ENCODE peak calls at places on chromosomes 1 and 21, in six cellular contexts. X is endothelial cell, Q is hepatocyte, K is thoracic aorta, H is cardiac fibroblast, E is right lobe of liver. D is an unnamed sample.

GRCh38 chr1:46096269-46097148 is 35.9 kb downstream of the PIK3R3 start:
- DNase-seq in H (no peak), E (no peak), K (no peak), X (no peak), Q (no peak), D (no peak)

GRCh38 chr1:158145173-158145719 is 35.4 kb upstream of the CD1D start:
- DNase-seq in E (no peak), H (peak), K (no peak), X (no peak), Q (peak), D (no peak)

GRCh38 chr1:18997508-18997907 is 41.0 kb upstream of the IFFO2 start:
- DNase-seq in H (no peak), X (no peak), E (no peak), Q (no peak), K (no peak), D (no peak)

GRCh38 chr1:200483491-200484143 is 73.8 kb upstream of the ZNF281 start:
- DNase-seq in H (peak), K (no peak), Q (peak), X (no peak), E (no peak), D (no peak)

GRCh38 chr21:25859264-25859931 is 124.6 kb downstream of the GABPA start:
- DNase-seq in H (no peak), X (no peak), E (no peak), K (no peak), Q (no peak), D (no peak)

GRCh38 chr1:180925471-180926051 is 12.9 kb downstream of the KIAA1614 start:
- DNase-seq in H (no peak), E (peak), X (no peak), Q (peak), K (no peak), D (no peak)

GRCh38 chr1:117826119-117826518 is 103.3 kb downstream of the GDAP2 start:
- DNase-seq in H (peak), K (no peak), Q (no peak), X (no peak), E (no peak), D (no peak)

GRCh38 chr1:99482750-99483149 is 163.2 kb upstream of the PALMD start:
- DNase-seq in E (no peak), K (no peak), X (no peak), H (no peak), Q (no peak), D (no peak)

GRCh38 chr1:9691108-9691445 is 39.5 kb downstream of the PIK3CD start:
- DNase-seq in Q (no peak), X (no peak), E (no peak), H (no peak), K (no peak), D (no peak)

GRCh38 chr1:212797681-212798080 is 6.0 kb downstream of the TATDN3 start:
- DNase-seq in X (no peak), K (no peak), H (no peak), E (no peak), Q (no peak), D (no peak)

GRCh38 chr1:203807211-203807610 is 11.8 kb downstream of the ZBED6 start:
- DNase-seq in H (peak), E (no peak), Q (peak), X (no peak), K (no peak), D (no peak)

GRCh38 chr1:228008391-228009115 is 1.8 kb downstream of the WNT3A start:
- DNase-seq in H (no peak), X (no peak), Q (no peak), E (peak), K (no peak), D (no peak)

GRCh38 chr1:162151900-162152829 is 82.7 kb downstream of the NOS1AP start:
- DNase-seq in K (no peak), X (no peak), E (peak), Q (peak), H (peak), D (no peak)

GRCh38 chr1:34597877-34598514 is 156.9 kb upstream of the GJB5 start:
- DNase-seq in H (peak), K (no peak), E (peak), Q (peak), X (peak), D (peak)

GRCh38 chr1:184160942-184161698 is 109.6 kb downstream of the TSEN15 start:
- DNase-seq in Q (no peak), X (no peak), H (peak), K (no peak), E (no peak), D (no peak)

GRCh38 chr1:219567341-219567947 is 45.5 kb downstream of the ZC3H11B start:
- DNase-seq in E (no peak), H (peak), K (no peak), X (no peak), Q (peak), D (no peak)

GRCh38 chr1:77282187-77282865 is 507 bp downstream of the AK5 start:
- DNase-seq in K (no peak), H (peak), E (peak), Q (peak), X (peak), D (peak)

GRCh38 chr1:43636006-43636641 is 13.8 kb upstream of the KDM4A start:
- DNase-seq in E (no peak), K (no peak), Q (no peak), X (no peak), H (no peak), D (no peak)

GRCh38 chr1:182752077-182752826 is 37.3 kb upstream of the NPL start:
- DNase-seq in Q (no peak), X (peak), E (no peak), H (peak), K (no peak), D (peak)

GRCh38 chr1:40709100-40709801 is 17.7 kb downstream of the NFYC start:
- DNase-seq in H (peak), E (peak), K (peak), Q (peak), X (peak), D (peak)

GRCh38 chr1:161725888-161726630 is 4.7 kb downstream of the FCRLB start:
- DNase-seq in Q (peak), X (peak), K (no peak), E (peak), H (peak), D (peak)

GRCh38 chr1:200362421-200362820 is 47.4 kb downstream of the ZNF281 start:
- DNase-seq in X (no peak), H (no peak), E (no peak), Q (no peak), K (no peak), D (no peak)

GRCh38 chr1:221141059-221141458 is 261.8 kb downstream of the HLX start:
- DNase-seq in E (no peak), Q (no peak), H (no peak), K (no peak), X (no peak), D (no peak)

GRCh38 chr1:23699280-23700179 is 7.9 kb downstream of the RPL11 start:
- DNase-seq in H (no peak), K (no peak), E (no peak), X (no peak), Q (no peak), D (no peak)

GRCh38 chr21:26965091-26965566 is 1.8 kb downstream of the ADAMTS5 start:
- DNase-seq in X (no peak), Q (no peak), E (no peak), K (no peak), H (no peak), D (no peak)

GRCh38 chr1:220991959-220992704 is 112.9 kb downstream of the HLX start:
- DNase-seq in H (peak), K (no peak), Q (peak), E (no peak), X (no peak), D (no peak)

GRCh38 chr1:91070274-91070673 is 48.4 kb upstream of the ZNF644 start:
- DNase-seq in X (no peak), E (no peak), H (no peak), K (no peak), Q (no peak), D (no peak)

GRCh38 chr1:160097911-160098851 is at the start of gene IGSF8:
- DNase-seq in H (peak), Q (peak), E (peak), K (peak), X (peak), D (peak)

GRCh38 chr1:158101944-158102343 is 78.8 kb upstream of the CD1D start:
- DNase-seq in E (no peak), K (no peak), H (no peak), X (no peak), Q (peak), D (no peak)

GRCh38 chr1:1425426-1425752 is 4.3 kb upstream of the ANKRD65 start:
- DNase-seq in H (no peak), Q (no peak), E (peak), X (no peak), K (no peak), D (no peak)

GRCh38 chr1:181594553-181594952 is 111.2 kb downstream of the CACNA1E start:
- DNase-seq in K (no peak), E (no peak), H (no peak), Q (no peak), X (no peak), D (no peak)

GRCh38 chr21:34073032-34073748 is at the start of the genes MRPS6 and SLC5A3:
- DNase-seq in K (peak), H (peak), Q (peak), E (peak), X (peak), D (peak)

GRCh38 chr1:51264470-51264869 is 28.4 kb downstream of the RNF11 start:
- DNase-seq in X (no peak), K (no peak), H (peak), E (no peak), Q (peak), D (no peak)

GRCh38 chr1:156883919-156884318 is 9.6 kb upstream of the PEAR1 start:
- DNase-seq in X (no peak), E (no peak), Q (no peak), K (no peak), H (no peak), D (no peak)

GRCh38 chr1:155531624-155532023 is 31.0 kb downstream of the ASH1L start:
- DNase-seq in H (peak), K (no peak), X (no peak), Q (peak), E (no peak), D (no peak)

GRCh38 chr1:207002731-207003146 is 29.8 kb downstream of the C1orf116 start:
- DNase-seq in X (no peak), K (no peak), E (no peak), H (no peak), Q (no peak), D (no peak)

GRCh38 chr1:231362325-231362724 is 24.2 kb downstream of the SPRTN start:
- DNase-seq in H (no peak), Q (no peak), K (no peak), X (no peak), E (no peak), D (no peak)

GRCh38 chr1:57470028-57470427 is 46.2 kb upstream of the DAB1 start:
- DNase-seq in K (no peak), Q (no peak), E (no peak), H (peak), X (no peak), D (no peak)

GRCh38 chr1:176206006-176206960 is 803 bp downstream of the COP1 start:
- DNase-seq in H (peak), E (peak), X (peak), Q (peak), K (no peak), D (peak)

GRCh38 chr1:176203735-176204134 is 3.4 kb downstream of the COP1 start:
- DNase-seq in X (no peak), K (no peak), E (no peak), H (no peak), Q (no peak), D (no peak)

GRCh38 chr1:176205322-176205914 is 1.7 kb downstream of the COP1 start:
- DNase-seq in E (no peak), Q (no peak), K (no peak), X (no peak), H (peak), D (no peak)

GRCh38 chr1:176208034-176208433 is 948 bp upstream of the COP1 start:
- DNase-seq in Q (no peak), K (no peak), E (no peak), X (no peak), H (no peak), D (no peak)

GRCh38 chr1:176206961-176207902 is at the start of gene COP1:
- DNase-seq in Q (peak), X (peak), E (peak), K (peak), H (peak), D (peak)
- TF ChIP-seq CTCF in Q (no peak), X (no peak), E (peak), K (peak), H (no peak), D (no peak)

GRCh38 chr1:226308723-226309397 is at the start of gene LIN9:
- DNase-seq in K (peak), E (peak), X (peak), Q (peak), H (peak), D (peak)

GRCh38 chr1:226310123-226310540 is 1.2 kb upstream of the LIN9 start:
- DNase-seq in E (no peak), H (no peak), Q (no peak), X (no peak), K (no peak), D (no peak)

GRCh38 chr1:226308166-226308722 is 720 bp downstream of the LIN9 start:
- DNase-seq in H (no peak), E (peak), K (no peak), X (no peak), Q (no peak), D (no peak)

GRCh38 chr1:226310637-226311195 is 1.8 kb upstream of the LIN9 start:
- DNase-seq in K (no peak), E (no peak), X (no peak), H (no peak), Q (no peak), D (no peak)

DNA sequence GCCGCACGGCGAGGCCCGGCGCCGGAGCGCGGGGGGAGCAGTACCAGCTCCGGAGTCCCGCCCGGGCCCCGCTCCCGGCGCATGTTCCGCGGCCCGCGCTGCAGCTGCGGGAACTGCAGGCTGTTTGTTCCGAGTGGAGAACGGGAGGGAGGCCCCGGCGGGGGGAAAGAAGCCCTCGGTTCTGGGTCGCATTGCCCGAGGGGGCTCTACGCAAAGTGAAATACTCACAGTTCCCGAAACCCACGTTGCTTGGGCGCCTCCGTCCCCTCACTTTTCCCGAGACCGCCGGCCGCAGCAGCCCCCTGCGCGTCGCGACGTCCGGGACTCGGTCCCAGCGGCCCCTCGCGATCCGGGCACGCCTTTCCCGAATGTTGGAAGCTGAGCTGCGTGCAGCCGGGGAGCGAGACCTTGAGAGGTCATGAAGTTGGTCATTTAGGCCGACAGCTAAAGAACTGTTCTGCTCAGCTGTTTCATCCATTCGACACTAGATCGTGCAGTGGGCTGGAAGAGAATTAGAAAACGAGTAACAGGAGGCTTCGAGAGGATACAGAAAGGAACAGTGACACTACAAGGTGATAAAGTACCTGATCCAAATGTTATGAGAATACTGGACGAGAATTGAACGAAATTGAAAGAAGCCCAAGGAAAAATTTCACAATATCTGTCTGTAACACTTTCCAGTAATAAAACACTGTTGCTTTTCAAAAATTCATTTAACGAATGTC is 596 bp upstream of the LIN9 start:
- DNase-seq in K (no peak), Q (no peak), E (peak), H (peak), X (no peak), D (no peak)
- TF ChIP-seq CTCF in K (peak), Q (no peak), E (peak), H (peak), X (no peak), D (no peak)

DNA sequence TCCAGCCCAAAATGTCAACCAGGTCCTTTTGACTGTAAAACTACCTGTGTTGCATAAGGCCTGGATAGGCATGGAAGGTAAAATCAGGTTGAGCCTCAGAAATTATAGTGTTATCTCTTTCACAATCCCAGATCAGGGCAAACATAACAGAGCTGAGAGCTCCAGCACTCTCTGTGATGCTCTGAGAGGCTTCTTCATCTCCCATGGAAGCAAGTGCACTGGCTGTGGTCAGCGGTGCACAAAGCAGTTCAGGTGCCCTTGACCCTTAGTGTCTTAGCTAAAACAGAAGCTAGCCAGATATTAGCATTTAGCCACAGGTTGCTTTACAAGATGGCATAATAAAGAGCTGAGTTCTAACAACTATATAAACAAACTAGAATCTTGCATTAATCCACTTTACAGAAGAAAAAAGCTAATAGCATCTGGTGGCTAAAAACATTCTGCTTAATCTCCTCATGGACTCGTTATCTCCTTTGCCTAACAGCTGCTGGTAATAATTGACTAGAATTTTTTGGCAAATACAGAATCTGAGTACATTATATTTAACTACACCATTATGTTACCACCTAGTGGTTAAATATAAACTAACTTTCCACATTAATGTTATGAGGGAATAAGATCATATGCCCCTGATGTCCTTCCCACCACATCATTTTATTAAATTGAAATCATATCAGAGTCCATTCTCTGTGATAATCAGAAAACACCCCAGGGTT is 25.6 kb upstream of the POGK start:
- DNase-seq in Q (no peak), K (no peak), X (no peak), E (no peak), H (no peak), D (no peak)
- TF ChIP-seq CTCF in Q (no peak), K (no peak), X (peak), E (peak), H (no peak), D (no peak)

GRCh38 chr1:193519922-193520321 is 333.5 kb upstream of the B3GALT2 start:
- DNase-seq in H (no peak), X (no peak), E (no peak), Q (no peak), K (no peak), D (no peak)
- TF ChIP-seq CTCF in H (no peak), X (no peak), E (no peak), Q (no peak), K (no peak), D (no peak)

DNA sequence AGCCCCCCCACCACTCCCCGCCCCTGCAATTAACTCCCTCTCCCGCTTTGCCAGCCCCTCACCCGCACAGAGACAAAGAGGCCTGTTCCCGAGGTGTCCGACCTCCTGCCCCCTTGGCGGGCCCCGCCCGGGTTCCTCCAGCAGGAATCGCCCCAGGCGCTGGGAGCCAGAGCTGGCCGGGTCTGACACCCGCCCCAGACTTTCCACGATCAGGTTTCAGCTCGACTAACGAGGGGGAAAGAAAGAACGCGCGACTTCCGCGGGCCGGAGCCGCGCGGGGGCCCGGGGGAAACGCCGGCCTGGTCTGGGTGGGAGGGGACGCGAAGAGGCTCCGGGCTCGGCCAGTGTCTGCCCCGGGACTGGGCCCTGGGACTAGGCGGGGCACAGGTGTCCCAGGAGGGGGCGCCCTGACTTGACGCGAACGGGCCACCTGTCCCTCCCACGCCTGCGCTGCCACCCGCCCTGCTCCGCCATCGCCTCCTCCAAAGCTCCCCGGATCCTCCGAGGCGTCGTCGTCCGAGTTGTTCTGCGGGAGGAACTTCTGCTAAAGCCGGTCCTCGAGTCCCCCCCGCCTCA is 36.3 kb upstream of the HHAT start:
- DNase-seq in K (no peak), H (peak), E (peak), Q (peak), X (peak), D (peak)
- TF ChIP-seq CTCF in K (no peak), H (no peak), E (peak), Q (peak), X (no peak), D (peak)

GRCh38 chr1:48688102-48688760 is 88.5 kb downstream of the BEND5 start:
- DNase-seq in E (no peak), X (no peak), Q (no peak), H (no peak), K (no peak), D (no peak)
- TF ChIP-seq CTCF in E (no peak), X (peak), Q (peak), H (peak), K (no peak), D (peak)

DNA sequence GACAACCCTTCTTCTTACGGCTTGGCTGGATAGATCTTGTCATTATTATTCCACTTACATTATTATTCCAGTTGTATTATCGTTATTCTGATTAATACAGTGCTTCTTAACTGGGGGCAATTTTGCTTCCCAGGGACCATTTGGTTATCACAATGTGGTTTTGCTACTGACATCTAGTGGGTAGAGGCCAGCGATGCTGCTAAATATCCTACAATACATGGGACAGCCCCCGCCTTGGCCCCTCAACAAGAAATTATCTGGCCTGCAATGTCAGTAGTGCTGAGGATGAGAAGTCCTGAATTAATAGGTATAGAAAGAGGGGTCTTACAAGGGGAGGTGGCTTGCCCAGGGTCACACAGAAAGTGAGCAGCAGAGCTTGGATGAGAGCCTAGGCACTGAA is 105.6 kb downstream of the PTPRU start:
- DNase-seq in H (peak), X (no peak), K (no peak), E (no peak), Q (no peak), D (no peak)
- TF ChIP-seq CTCF in H (no peak), X (no peak), K (no peak), E (peak), Q (peak), D (peak)